ENCODE peak calls at places on chromosomes 4 and X, in ten cellular contexts. G, O, V, C, D, Z, T, A, P and B are unnamed samples.

GRCh38 chr4:158015241-158015640 is 157.6 kb downstream of the GASK1B start:
- DNase-seq in G (no peak), O (peak), V (no peak), C (no peak), D (no peak), Z (no peak), T (peak), A (no peak), P (no peak), B (no peak)

GRCh38 chr4:183329244-183329643 is 7.0 kb upstream of the CLDN24 start:
- DNase-seq in G (no peak), O (no peak), V (no peak), C (no peak), D (no peak), Z (no peak), T (no peak), A (no peak), P (no peak), B (no peak)

GRCh38 chr4:170001688-170002267 is 24.4 kb downstream of the MFAP3L start:
- DNase-seq in G (no peak), O (no peak), V (no peak), C (no peak), D (peak), Z (no peak), T (no peak), A (no peak), P (no peak), B (no peak)

GRCh38 chr4:8414377-8414776 is 26.1 kb downstream of the ACOX3 start:
- DNase-seq in G (no peak), O (no peak), V (no peak), C (peak), D (no peak), Z (no peak), T (no peak), A (no peak), P (no peak), B (no peak)

GRCh38 chrX:147183161-147183560 is 368.6 kb upstream of the CXorf51A start:
- DNase-seq in G (no peak), O (no peak), V (no peak), C (no peak), D (no peak), Z (no peak), T (no peak), A (no peak), P (no peak), B (no peak)

GRCh38 chr4:10458190-10458589 is 964 bp upstream of the ZNF518B start:
- DNase-seq in G (no peak), O (no peak), V (no peak), C (no peak), D (no peak), Z (no peak), T (no peak), A (no peak), P (no peak), B (no peak)

GRCh38 chrX:103464774-103465117 is 54.5 kb downstream of the RAB40A start:
- DNase-seq in G (peak), O (peak), V (peak), C (peak), D (peak), Z (peak), T (peak), A (peak), P (peak), B (peak)

GRCh38 chrX:71301195-71301924 is at the start of gene ITGB1BP2:
- DNase-seq in G (no peak), O (peak), V (no peak), C (no peak), D (peak), Z (no peak), T (peak), A (no peak), P (no peak), B (no peak)

GRCh38 chr4:23773884-23774636 is 115.8 kb downstream of the PPARGC1A start:
- DNase-seq in G (no peak), O (no peak), V (no peak), C (no peak), D (no peak), Z (no peak), T (no peak), A (no peak), P (no peak), B (no peak)

GRCh38 chr4:183098723-183099536 is at the start of gene WWC2:
- DNase-seq in G (peak), O (peak), V (no peak), C (peak), D (peak), Z (peak), T (peak), A (peak), P (peak), B (peak)

GRCh38 chr4:112563431-112564200 is 47.6 kb upstream of the NEUROG2 start:
- DNase-seq in G (no peak), O (no peak), V (no peak), C (no peak), D (peak), Z (no peak), T (no peak), A (no peak), P (no peak), B (peak)

GRCh38 chr4:156898373-156899117 is 73.1 kb downstream of the PDGFC start:
- DNase-seq in G (no peak), O (no peak), V (no peak), C (no peak), D (no peak), Z (no peak), T (no peak), A (no peak), P (no peak), B (no peak)

GRCh38 chr4:4656977-4657376 is 115.1 kb upstream of the STX18 start:
- DNase-seq in G (no peak), O (no peak), V (no peak), C (no peak), D (no peak), Z (no peak), T (no peak), A (no peak), P (no peak), B (no peak)

GRCh38 chrX:131010186-131010585 is 48.0 kb upstream of the ARHGAP36 start:
- DNase-seq in G (no peak), O (no peak), V (no peak), C (no peak), D (no peak), Z (no peak), T (no peak), A (no peak), P (no peak), B (no peak)

GRCh38 chrX:53195401-53195800 is 29.6 kb downstream of the KDM5C start:
- DNase-seq in G (no peak), O (no peak), V (no peak), C (no peak), D (no peak), Z (no peak), T (no peak), A (no peak), P (no peak), B (no peak)

GRCh38 chrX:117508021-117508420 is 608.6 kb downstream of the KLHL13 start:
- DNase-seq in G (no peak), O (no peak), V (no peak), C (no peak), D (no peak), Z (no peak), T (no peak), A (no peak), P (no peak), B (no peak)

GRCh38 chr4:150363721-150364688 is 217.9 kb upstream of the MAB21L2 start:
- DNase-seq in G (no peak), O (peak), V (no peak), C (no peak), D (no peak), Z (no peak), T (no peak), A (no peak), P (no peak), B (no peak)